ENCODE peak calls at places on chromosomes 7 and 10, in four cellular contexts. One of them, this sample, is unnamed.

GRCh38 chr7:32479574-32480200 is 10.5 kb downstream of the LSM5 start:
- DNase-seq in endothelial cell of umbilical vein: peak; percentile 44
- DNase-seq in IMR-90: peak; percentile 52
- DNase-seq in uterus: no peak
- DNase-seq in this sample: peak; percentile 35

GRCh38 chr10:12194752-12195271 is 879 bp downstream of the NUDT5 start:
- DNase-seq in endothelial cell of umbilical vein: peak; percentile 50
- DNase-seq in uterus: peak; percentile 24
- DNase-seq in IMR-90: peak; percentile 31
- DNase-seq in this sample: peak; percentile 43

GRCh38 chr7:95592570-95592969 is 3.7 kb downstream of the PDK4 start:
- DNase-seq in IMR-90: no peak
- DNase-seq in uterus: no peak
- DNase-seq in endothelial cell of umbilical vein: no peak
- DNase-seq in this sample: no peak

GRCh38 chr10:29691564-29692064 is 56.8 kb upstream of the SVIL start:
- DNase-seq in endothelial cell of umbilical vein: peak; percentile 97
- DNase-seq in uterus: peak; percentile 82
- DNase-seq in IMR-90: peak; percentile 55
- DNase-seq in this sample: peak; percentile 3

GRCh38 chr10:84540617-84541288 is 212.4 kb downstream of the CCSER2 start:
- DNase-seq in uterus: peak; percentile 24
- DNase-seq in endothelial cell of umbilical vein: peak; percentile 51
- DNase-seq in IMR-90: peak; percentile 44
- DNase-seq in this sample: peak; percentile 27

GRCh38 chr7:105602325-105603305 is 21.3 kb upstream of the EFCAB10 start:
- DNase-seq in IMR-90: peak; percentile 45
- DNase-seq in endothelial cell of umbilical vein: no peak
- DNase-seq in uterus: no peak
- DNase-seq in this sample: peak; percentile 2

GRCh38 chr7:151453326-151453791 is 13.4 kb upstream of the CRYGN start:
- DNase-seq in IMR-90: no peak
- DNase-seq in uterus: no peak
- DNase-seq in endothelial cell of umbilical vein: no peak
- DNase-seq in this sample: no peak

GRCh38 chr7:74475987-74476350 is 22.3 kb downstream of the GTF2IRD1 start:
- DNase-seq in endothelial cell of umbilical vein: no peak
- DNase-seq in IMR-90: no peak
- DNase-seq in uterus: no peak
- DNase-seq in this sample: no peak

GRCh38 chr7:146232604-146233003 is 116.0 kb downstream of the CNTNAP2 start:
- DNase-seq in uterus: no peak
- DNase-seq in IMR-90: no peak
- DNase-seq in endothelial cell of umbilical vein: no peak
- DNase-seq in this sample: no peak

GRCh38 chr10:75294866-75295692 is 59.3 kb upstream of the COMTD1 start:
- DNase-seq in IMR-90: peak; percentile 93
- DNase-seq in uterus: peak; percentile 91
- DNase-seq in endothelial cell of umbilical vein: peak; percentile 75
- DNase-seq in this sample: peak; percentile 75

GRCh38 chr7:1735262-1735661 is 65.2 kb downstream of the ELFN1 start:
- DNase-seq in uterus: no peak
- DNase-seq in IMR-90: no peak
- DNase-seq in endothelial cell of umbilical vein: no peak
- DNase-seq in this sample: no peak

GRCh38 chr7:112360681-112361080 is 89.6 kb upstream of the IFRD1 start:
- DNase-seq in uterus: no peak
- DNase-seq in endothelial cell of umbilical vein: no peak
- DNase-seq in IMR-90: no peak
- DNase-seq in this sample: no peak
- H3K4me1 ChIP-seq in uterus: no peaks in the 10 kb centered on the region
- H3K4me1 ChIP-seq in endothelial cell of umbilical vein: no peaks in the 10 kb centered on the region
- H3K4me1 ChIP-seq in IMR-90: peaks cover 3% of the 10 kb centered on the region
- H3K4me1 ChIP-seq in this sample: no peaks in the 10 kb centered on the region

GRCh38 chr10:124150189-124150806 is 56.9 kb upstream of the CHST15 start:
- DNase-seq in uterus: no peak
- DNase-seq in endothelial cell of umbilical vein: no peak
- DNase-seq in IMR-90: no peak
- DNase-seq in this sample: no peak

GRCh38 chr10:124150807-124151417 is 57.5 kb upstream of the CHST15 start:
- DNase-seq in endothelial cell of umbilical vein: no peak
- DNase-seq in IMR-90: no peak
- DNase-seq in uterus: no peak
- DNase-seq in this sample: no peak

GRCh38 chr10:124152781-124153600 is 59.6 kb upstream of the CHST15 start:
- DNase-seq in uterus: peak; percentile 39
- DNase-seq in endothelial cell of umbilical vein: peak; percentile 89
- DNase-seq in IMR-90: peak; percentile 63
- DNase-seq in this sample: peak; percentile 63

GRCh38 chr10:124152139-124152780 is 58.9 kb upstream of the CHST15 start:
- DNase-seq in IMR-90: peak; percentile 19
- DNase-seq in endothelial cell of umbilical vein: no peak
- DNase-seq in uterus: no peak
- DNase-seq in this sample: peak; percentile 26

DNA sequence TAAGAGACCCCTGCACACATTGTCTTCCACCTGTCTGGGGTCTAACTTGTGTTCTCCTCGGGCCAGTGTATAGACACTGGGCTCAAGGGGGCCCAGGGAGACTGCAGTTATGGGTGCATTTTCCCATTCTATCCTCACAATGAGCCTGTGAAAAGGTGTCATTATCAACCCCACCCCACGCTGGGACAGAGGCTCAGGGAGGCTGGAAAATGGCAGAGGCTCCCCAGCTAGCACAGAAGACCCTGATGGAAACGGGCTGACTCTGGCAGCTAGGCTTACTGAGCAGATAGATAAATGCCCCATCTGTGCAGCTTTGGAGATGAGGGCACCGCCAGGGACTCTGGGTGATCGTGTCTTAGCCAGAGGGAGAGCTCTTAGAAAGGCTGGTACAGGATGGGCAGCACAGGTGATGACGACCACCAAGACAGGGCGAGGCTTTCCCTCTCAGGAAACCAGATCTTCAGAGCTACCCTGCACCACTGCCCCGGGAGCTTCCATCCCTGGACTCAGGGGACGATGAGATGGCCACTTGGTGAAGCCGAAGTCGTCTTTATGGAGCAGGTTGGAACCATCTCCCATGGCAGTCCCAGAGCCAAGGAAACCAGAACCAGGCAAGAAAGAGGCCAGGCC is 58.2 kb upstream of the CHST15 start:
- DNase-seq in endothelial cell of umbilical vein: no peak
- DNase-seq in IMR-90: no peak
- DNase-seq in uterus: no peak
- DNase-seq in this sample: no peak
- H3K27ac ChIP-seq in endothelial cell of umbilical vein: no peak overlapping the region
- H3K27ac ChIP-seq in IMR-90: no peak overlapping the region
- H3K27ac ChIP-seq in uterus: no peak overlapping the region
- H3K27ac ChIP-seq in this sample: no peak overlapping the region

GRCh38 chr7:101951757-101952156 is 134.3 kb downstream of the CUX1 start:
- DNase-seq in IMR-90: no peak
- DNase-seq in endothelial cell of umbilical vein: no peak
- DNase-seq in uterus: no peak
- DNase-seq in this sample: peak; percentile 21
- H3K4me1 ChIP-seq in IMR-90: peaks cover 20% of the 10 kb centered on the region
- H3K4me1 ChIP-seq in endothelial cell of umbilical vein: peaks cover 35% of the 10 kb centered on the region
- H3K4me1 ChIP-seq in uterus: peaks cover 11% of the 10 kb centered on the region
- H3K4me1 ChIP-seq in this sample: peaks cover 2% of the 10 kb centered on the region

GRCh38 chr7:45125193-45125904 is 13.9 kb upstream of the TBRG4 start:
- DNase-seq in uterus: no peak
- DNase-seq in endothelial cell of umbilical vein: no peak
- DNase-seq in IMR-90: no peak
- DNase-seq in this sample: no peak
- H3K27ac ChIP-seq in uterus: no peak overlapping the region
- H3K27ac ChIP-seq in endothelial cell of umbilical vein: no peak overlapping the region
- H3K27ac ChIP-seq in IMR-90: no peak overlapping the region
- H3K27ac ChIP-seq in this sample: no peak overlapping the region

DNA sequence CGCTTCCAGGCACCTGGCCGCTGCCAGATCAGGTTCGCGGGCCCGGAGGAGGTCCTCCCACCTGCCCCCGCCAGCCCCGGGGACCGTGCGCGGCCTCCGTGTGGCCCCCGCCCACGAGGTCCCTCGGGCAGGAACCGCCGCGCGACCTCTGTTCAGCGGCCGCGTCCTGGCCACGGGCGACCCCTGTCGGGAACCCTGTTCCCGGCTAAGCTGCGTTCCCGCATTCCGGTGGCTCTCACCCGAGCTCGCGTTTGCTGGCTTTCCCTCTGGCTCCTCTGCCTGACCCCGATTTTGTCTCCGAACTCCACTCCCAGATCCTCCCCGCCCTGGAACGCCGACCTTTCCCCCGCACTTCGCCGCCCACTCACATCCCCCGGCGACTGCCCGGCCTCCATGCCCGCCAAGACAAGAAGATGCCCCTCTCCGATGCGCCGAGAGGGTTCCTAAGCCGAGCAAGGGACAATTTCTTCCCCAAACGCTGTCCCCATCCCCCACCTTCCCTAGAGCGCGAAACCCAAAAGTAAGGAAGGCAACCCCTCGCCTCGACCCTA is 2.3 kb downstream of the SFMBT2 start:
- DNase-seq in uterus: peak; percentile 61
- DNase-seq in IMR-90: peak; percentile 17
- DNase-seq in endothelial cell of umbilical vein: peak; percentile 16
- DNase-seq in this sample: no peak
- H3K4me1 ChIP-seq in uterus: no peaks in the 10 kb centered on the region
- H3K4me1 ChIP-seq in IMR-90: no peaks in the 10 kb centered on the region
- H3K4me1 ChIP-seq in endothelial cell of umbilical vein: peaks cover 26% of the 10 kb centered on the region
- H3K4me1 ChIP-seq in this sample: peaks cover 6% of the 10 kb centered on the region

DNA sequence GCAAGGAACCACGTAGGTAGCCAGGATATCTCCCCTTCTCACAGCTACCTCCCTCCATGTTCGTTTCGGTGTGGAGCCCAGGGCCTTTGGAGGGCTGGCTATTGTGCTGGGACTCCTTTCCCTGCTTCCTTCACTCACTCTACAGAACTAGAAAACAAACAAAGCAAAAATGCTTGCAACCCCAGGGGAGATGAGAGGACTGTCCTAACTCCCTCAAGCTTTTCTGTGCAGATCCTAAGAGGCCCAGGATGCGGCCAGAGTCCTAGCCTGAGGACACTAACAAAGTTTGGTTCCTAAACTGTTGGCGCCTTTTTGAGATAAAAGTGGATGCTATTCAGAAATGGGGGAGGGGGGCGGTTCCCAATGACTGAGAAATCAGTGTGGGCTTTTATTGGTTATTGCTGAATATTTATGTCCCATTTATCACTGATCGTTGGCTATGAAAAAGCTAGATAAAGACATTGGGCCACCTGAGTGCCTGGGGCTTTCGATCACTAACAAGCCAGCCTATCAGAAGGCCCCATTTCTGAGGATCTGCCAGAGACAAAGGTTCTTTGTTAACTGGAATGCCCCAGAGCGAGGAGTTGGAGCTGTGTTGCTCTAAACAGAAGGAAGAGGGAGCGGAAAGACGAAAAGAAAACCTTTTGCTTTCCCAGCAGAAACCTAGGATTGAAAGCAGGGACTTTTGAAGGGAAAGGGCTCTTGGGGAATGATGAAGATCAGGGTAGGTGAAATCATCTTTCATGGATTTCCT is 95.2 kb upstream of the EGR2 start:
- DNase-seq in endothelial cell of umbilical vein: no peak
- DNase-seq in uterus: no peak
- DNase-seq in IMR-90: no peak
- DNase-seq in this sample: no peak
- H3K27ac ChIP-seq in endothelial cell of umbilical vein: no peak overlapping the region
- H3K27ac ChIP-seq in uterus: no peak overlapping the region
- H3K27ac ChIP-seq in IMR-90: no peak overlapping the region
- H3K27ac ChIP-seq in this sample: no peak overlapping the region

DNA sequence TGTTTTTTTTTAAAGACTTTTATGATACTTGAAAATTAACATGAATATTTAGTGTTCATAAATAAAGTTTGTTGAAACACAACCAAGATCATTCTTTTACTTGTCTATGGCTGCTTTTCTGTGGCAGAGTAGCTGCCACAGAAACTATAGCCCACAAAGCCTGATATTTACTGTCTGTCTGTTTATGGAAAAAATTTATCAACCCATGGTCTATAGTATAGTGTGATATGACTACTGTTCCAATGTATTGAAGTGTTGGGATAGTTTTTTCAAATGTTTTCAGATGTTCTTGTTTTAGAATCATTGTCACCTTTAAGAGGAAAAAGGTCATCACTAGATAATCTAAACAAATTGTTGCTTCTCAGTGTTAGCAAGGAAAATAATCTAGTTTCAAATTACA is 10.8 kb downstream of the TFAM start:
- DNase-seq in endothelial cell of umbilical vein: no peak
- DNase-seq in IMR-90: no peak
- DNase-seq in uterus: no peak
- DNase-seq in this sample: no peak
- H3K4me1 ChIP-seq in endothelial cell of umbilical vein: no peaks in the 10 kb centered on the region
- H3K4me1 ChIP-seq in IMR-90: peaks cover 2% of the 10 kb centered on the region
- H3K4me1 ChIP-seq in uterus: no peaks in the 10 kb centered on the region
- H3K4me1 ChIP-seq in this sample: no peaks in the 10 kb centered on the region